ENCODE peak calls at places on chromosomes 16 and 17, in ten cellular contexts. One of them, this sample, is unnamed.

GRCh38 chr17:49971848-49972485 is 3.0 kb downstream of the DLX4 start:
- DNase-seq in BJ: no peak
- DNase-seq in naive thymus-derived CD4-positive, alpha-beta T cell: no peak
- DNase-seq in aorta: no peak
- DNase-seq in mucosa of descending colon: no peak
- DNase-seq in Peyer's patch: no peak
- DNase-seq in psoas muscle: no peak
- DNase-seq in Caco-2: no peak
- DNase-seq in fibroblast of the aortic adventitia: no peak
- DNase-seq in stomach: no peak
- DNase-seq in this sample: no peak

GRCh38 chr17:40778466-40778865 is 3.9 kb downstream of the KRT27 start:
- DNase-seq in Peyer's patch: no peak
- DNase-seq in mucosa of descending colon: no peak
- DNase-seq in Caco-2: no peak
- DNase-seq in aorta: no peak
- DNase-seq in psoas muscle: no peak
- DNase-seq in stomach: no peak
- DNase-seq in naive thymus-derived CD4-positive, alpha-beta T cell: no peak
- DNase-seq in BJ: no peak
- DNase-seq in fibroblast of the aortic adventitia: no peak
- DNase-seq in this sample: no peak

GRCh38 chr17:82655038-82655479 is 6.8 kb upstream of the WDR45B start:
- DNase-seq in naive thymus-derived CD4-positive, alpha-beta T cell: no peak
- DNase-seq in aorta: no peak
- DNase-seq in mucosa of descending colon: peak
- DNase-seq in stomach: peak
- DNase-seq in Peyer's patch: no peak
- DNase-seq in fibroblast of the aortic adventitia: no peak
- DNase-seq in Caco-2: no peak
- DNase-seq in psoas muscle: no peak
- DNase-seq in BJ: no peak
- DNase-seq in this sample: no peak

GRCh38 chr16:80418772-80419355 is 121.9 kb upstream of the DYNLRB2 start:
- DNase-seq in fibroblast of the aortic adventitia: no peak
- DNase-seq in Caco-2: no peak
- DNase-seq in aorta: no peak
- DNase-seq in psoas muscle: no peak
- DNase-seq in naive thymus-derived CD4-positive, alpha-beta T cell: no peak
- DNase-seq in BJ: no peak
- DNase-seq in Peyer's patch: no peak
- DNase-seq in mucosa of descending colon: no peak
- DNase-seq in stomach: no peak
- DNase-seq in this sample: no peak

GRCh38 chr16:57316390-57317017 is 32.0 kb upstream of the PLLP start:
- DNase-seq in stomach: no peak
- DNase-seq in Peyer's patch: peak
- DNase-seq in fibroblast of the aortic adventitia: peak
- DNase-seq in psoas muscle: peak
- DNase-seq in Caco-2: no peak
- DNase-seq in BJ: peak
- DNase-seq in mucosa of descending colon: no peak
- DNase-seq in naive thymus-derived CD4-positive, alpha-beta T cell: no peak
- DNase-seq in aorta: peak
- DNase-seq in this sample: peak

GRCh38 chr16:397135-397661 is at the start of gene NME4:
- DNase-seq in BJ: no peak
- DNase-seq in Peyer's patch: no peak
- DNase-seq in stomach: no peak
- DNase-seq in fibroblast of the aortic adventitia: no peak
- DNase-seq in aorta: no peak
- DNase-seq in Caco-2: no peak
- DNase-seq in mucosa of descending colon: no peak
- DNase-seq in psoas muscle: no peak
- DNase-seq in naive thymus-derived CD4-positive, alpha-beta T cell: no peak
- DNase-seq in this sample: no peak

GRCh38 chr16:17224859-17225258 is 245.9 kb downstream of the XYLT1 start:
- DNase-seq in aorta: peak
- DNase-seq in BJ: peak
- DNase-seq in Peyer's patch: peak
- DNase-seq in stomach: peak
- DNase-seq in Caco-2: no peak
- DNase-seq in mucosa of descending colon: no peak
- DNase-seq in naive thymus-derived CD4-positive, alpha-beta T cell: no peak
- DNase-seq in psoas muscle: peak
- DNase-seq in fibroblast of the aortic adventitia: peak
- DNase-seq in this sample: no peak

GRCh38 chr17:18877104-18877503 is 19.2 kb downstream of the PRPSAP2 start:
- DNase-seq in naive thymus-derived CD4-positive, alpha-beta T cell: no peak
- DNase-seq in psoas muscle: no peak
- DNase-seq in stomach: no peak
- DNase-seq in mucosa of descending colon: no peak
- DNase-seq in aorta: no peak
- DNase-seq in Caco-2: no peak
- DNase-seq in BJ: no peak
- DNase-seq in fibroblast of the aortic adventitia: peak
- DNase-seq in Peyer's patch: peak
- DNase-seq in this sample: no peak

GRCh38 chr17:80746262-80746935 is 201.8 kb downstream of the RPTOR start:
- DNase-seq in naive thymus-derived CD4-positive, alpha-beta T cell: no peak
- DNase-seq in Caco-2: no peak
- DNase-seq in psoas muscle: no peak
- DNase-seq in mucosa of descending colon: no peak
- DNase-seq in Peyer's patch: no peak
- DNase-seq in stomach: no peak
- DNase-seq in aorta: no peak
- DNase-seq in fibroblast of the aortic adventitia: no peak
- DNase-seq in BJ: no peak
- DNase-seq in this sample: no peak

GRCh38 chr17:39219647-39220154 is 6.0 kb downstream of the STAC2 start:
- DNase-seq in naive thymus-derived CD4-positive, alpha-beta T cell: no peak
- DNase-seq in fibroblast of the aortic adventitia: no peak
- DNase-seq in Peyer's patch: no peak
- DNase-seq in aorta: peak
- DNase-seq in stomach: no peak
- DNase-seq in psoas muscle: no peak
- DNase-seq in Caco-2: no peak
- DNase-seq in mucosa of descending colon: peak
- DNase-seq in BJ: no peak
- DNase-seq in this sample: no peak

GRCh38 chr16:22813223-22813945 is 578 bp upstream of the HS3ST2 start:
- DNase-seq in mucosa of descending colon: peak
- DNase-seq in stomach: peak
- DNase-seq in fibroblast of the aortic adventitia: peak
- DNase-seq in naive thymus-derived CD4-positive, alpha-beta T cell: no peak
- DNase-seq in psoas muscle: peak
- DNase-seq in Caco-2: no peak
- DNase-seq in aorta: peak
- DNase-seq in BJ: no peak
- DNase-seq in Peyer's patch: peak
- DNase-seq in this sample: no peak

GRCh38 chr17:45313927-45314760 is 2.7 kb downstream of the MAP3K14 start:
- DNase-seq in BJ: no peak
- DNase-seq in Peyer's patch: no peak
- DNase-seq in stomach: no peak
- DNase-seq in fibroblast of the aortic adventitia: no peak
- DNase-seq in mucosa of descending colon: no peak
- DNase-seq in psoas muscle: no peak
- DNase-seq in aorta: no peak
- DNase-seq in naive thymus-derived CD4-positive, alpha-beta T cell: no peak
- DNase-seq in Caco-2: no peak
- DNase-seq in this sample: no peak
- H3K4me3 ChIP-seq in BJ: peak
- H3K4me3 ChIP-seq in Peyer's patch: peak
- H3K4me3 ChIP-seq in stomach: peak
- H3K4me3 ChIP-seq in fibroblast of the aortic adventitia: peak
- H3K4me3 ChIP-seq in mucosa of descending colon: no peak
- H3K4me3 ChIP-seq in psoas muscle: peak
- H3K4me3 ChIP-seq in aorta: no peak
- H3K4me3 ChIP-seq in naive thymus-derived CD4-positive, alpha-beta T cell: peak
- H3K4me3 ChIP-seq in Caco-2: no peak
- H3K4me3 ChIP-seq in this sample: peak

GRCh38 chr16:75461575-75461974 is 2.9 kb downstream of the TMEM170A start:
- DNase-seq in psoas muscle: no peak
- DNase-seq in Peyer's patch: peak
- DNase-seq in mucosa of descending colon: no peak
- DNase-seq in BJ: no peak
- DNase-seq in fibroblast of the aortic adventitia: no peak
- DNase-seq in aorta: no peak
- DNase-seq in stomach: no peak
- DNase-seq in naive thymus-derived CD4-positive, alpha-beta T cell: no peak
- DNase-seq in Caco-2: no peak
- DNase-seq in this sample: no peak

GRCh38 chr16:75464130-75464918 is at the start of gene TMEM170A:
- DNase-seq in stomach: peak
- DNase-seq in fibroblast of the aortic adventitia: peak
- DNase-seq in Caco-2: peak
- DNase-seq in naive thymus-derived CD4-positive, alpha-beta T cell: peak
- DNase-seq in psoas muscle: peak
- DNase-seq in Peyer's patch: peak
- DNase-seq in BJ: peak
- DNase-seq in aorta: peak
- DNase-seq in mucosa of descending colon: peak
- DNase-seq in this sample: peak

GRCh38 chr16:75459691-75460090 is 4.8 kb downstream of the TMEM170A start:
- DNase-seq in Peyer's patch: peak
- DNase-seq in psoas muscle: no peak
- DNase-seq in naive thymus-derived CD4-positive, alpha-beta T cell: no peak
- DNase-seq in BJ: no peak
- DNase-seq in fibroblast of the aortic adventitia: no peak
- DNase-seq in mucosa of descending colon: no peak
- DNase-seq in stomach: no peak
- DNase-seq in aorta: no peak
- DNase-seq in Caco-2: no peak
- DNase-seq in this sample: no peak

GRCh38 chr16:75460441-75460840 is 4.0 kb downstream of the TMEM170A start:
- DNase-seq in fibroblast of the aortic adventitia: no peak
- DNase-seq in Peyer's patch: no peak
- DNase-seq in mucosa of descending colon: no peak
- DNase-seq in naive thymus-derived CD4-positive, alpha-beta T cell: no peak
- DNase-seq in aorta: no peak
- DNase-seq in psoas muscle: no peak
- DNase-seq in Caco-2: no peak
- DNase-seq in stomach: no peak
- DNase-seq in BJ: no peak
- DNase-seq in this sample: no peak

DNA sequence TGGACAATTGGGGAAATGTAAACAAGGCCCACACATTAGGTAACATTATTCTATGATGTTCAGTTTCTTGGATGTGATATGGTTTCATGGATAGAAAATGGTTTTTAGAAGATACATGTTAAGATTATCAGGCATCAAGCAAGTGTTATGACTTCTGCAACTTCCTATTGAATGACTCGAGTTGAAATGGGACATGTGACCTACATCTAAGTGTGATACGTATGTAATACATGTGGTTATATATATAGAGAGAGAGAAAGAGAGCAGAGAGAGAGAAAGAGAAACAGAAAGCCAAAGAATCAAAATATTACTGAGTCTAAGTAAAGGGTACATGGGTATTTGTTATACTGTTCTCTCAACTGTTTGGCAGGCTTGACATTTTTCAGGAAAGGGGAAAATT is 1.7 kb downstream of the TMEM170A start:
- DNase-seq in psoas muscle: no peak
- DNase-seq in mucosa of descending colon: no peak
- DNase-seq in Peyer's patch: no peak
- DNase-seq in Caco-2: no peak
- DNase-seq in stomach: no peak
- DNase-seq in aorta: no peak
- DNase-seq in naive thymus-derived CD4-positive, alpha-beta T cell: no peak
- DNase-seq in BJ: no peak
- DNase-seq in fibroblast of the aortic adventitia: no peak
- DNase-seq in this sample: no peak
- H3K4me3 ChIP-seq in psoas muscle: peak
- H3K4me3 ChIP-seq in mucosa of descending colon: no peak
- H3K4me3 ChIP-seq in Peyer's patch: no peak
- H3K4me3 ChIP-seq in Caco-2: peak
- H3K4me3 ChIP-seq in stomach: no peak
- H3K4me3 ChIP-seq in aorta: no peak
- H3K4me3 ChIP-seq in naive thymus-derived CD4-positive, alpha-beta T cell: peak
- H3K4me3 ChIP-seq in BJ: peak
- H3K4me3 ChIP-seq in fibroblast of the aortic adventitia: peak
- H3K4me3 ChIP-seq in this sample: peak

GRCh38 chr16:2483939-2484897 is 9.3 kb downstream of the TBC1D24 start:
- DNase-seq in mucosa of descending colon: no peak
- DNase-seq in naive thymus-derived CD4-positive, alpha-beta T cell: no peak
- DNase-seq in fibroblast of the aortic adventitia: no peak
- DNase-seq in BJ: no peak
- DNase-seq in psoas muscle: no peak
- DNase-seq in stomach: no peak
- DNase-seq in Caco-2: no peak
- DNase-seq in aorta: no peak
- DNase-seq in Peyer's patch: no peak
- DNase-seq in this sample: no peak

GRCh38 chr16:2481676-2482075 is 6.7 kb downstream of the TBC1D24 start:
- DNase-seq in naive thymus-derived CD4-positive, alpha-beta T cell: no peak
- DNase-seq in Peyer's patch: no peak
- DNase-seq in psoas muscle: no peak
- DNase-seq in aorta: no peak
- DNase-seq in BJ: no peak
- DNase-seq in Caco-2: no peak
- DNase-seq in stomach: no peak
- DNase-seq in fibroblast of the aortic adventitia: no peak
- DNase-seq in mucosa of descending colon: no peak
- DNase-seq in this sample: no peak

GRCh38 chr16:2480948-2481347 is 6.0 kb downstream of the TBC1D24 start:
- DNase-seq in mucosa of descending colon: peak
- DNase-seq in BJ: no peak
- DNase-seq in stomach: peak
- DNase-seq in psoas muscle: no peak
- DNase-seq in Peyer's patch: peak
- DNase-seq in aorta: no peak
- DNase-seq in naive thymus-derived CD4-positive, alpha-beta T cell: no peak
- DNase-seq in Caco-2: no peak
- DNase-seq in fibroblast of the aortic adventitia: no peak
- DNase-seq in this sample: no peak

GRCh38 chr16:2483160-2483559 is 8.2 kb downstream of the TBC1D24 start:
- DNase-seq in Caco-2: no peak
- DNase-seq in stomach: no peak
- DNase-seq in fibroblast of the aortic adventitia: peak
- DNase-seq in mucosa of descending colon: no peak
- DNase-seq in psoas muscle: no peak
- DNase-seq in Peyer's patch: no peak
- DNase-seq in naive thymus-derived CD4-positive, alpha-beta T cell: no peak
- DNase-seq in aorta: peak
- DNase-seq in BJ: no peak
- DNase-seq in this sample: no peak

GRCh38 chr16:2482181-2483107 is 7.5 kb downstream of the TBC1D24 start:
- DNase-seq in Peyer's patch: no peak
- DNase-seq in naive thymus-derived CD4-positive, alpha-beta T cell: no peak
- DNase-seq in aorta: peak
- DNase-seq in Caco-2: no peak
- DNase-seq in BJ: no peak
- DNase-seq in fibroblast of the aortic adventitia: peak
- DNase-seq in mucosa of descending colon: no peak
- DNase-seq in psoas muscle: peak
- DNase-seq in stomach: no peak
- DNase-seq in this sample: no peak
- H3K4me3 ChIP-seq in Peyer's patch: no peak
- H3K4me3 ChIP-seq in naive thymus-derived CD4-positive, alpha-beta T cell: no peak
- H3K4me3 ChIP-seq in aorta: no peak
- H3K4me3 ChIP-seq in Caco-2: no peak
- H3K4me3 ChIP-seq in BJ: peak
- H3K4me3 ChIP-seq in fibroblast of the aortic adventitia: peak
- H3K4me3 ChIP-seq in mucosa of descending colon: no peak
- H3K4me3 ChIP-seq in psoas muscle: peak
- H3K4me3 ChIP-seq in stomach: peak
- H3K4me3 ChIP-seq in this sample: no peak

GRCh38 chr17:78718575-78719209 is 63.4 kb downstream of the CYTH1 start:
- DNase-seq in mucosa of descending colon: no peak
- DNase-seq in aorta: no peak
- DNase-seq in fibroblast of the aortic adventitia: no peak
- DNase-seq in stomach: no peak
- DNase-seq in BJ: no peak
- DNase-seq in naive thymus-derived CD4-positive, alpha-beta T cell: no peak
- DNase-seq in Caco-2: no peak
- DNase-seq in psoas muscle: no peak
- DNase-seq in Peyer's patch: no peak
- DNase-seq in this sample: no peak
- H3K4me3 ChIP-seq in mucosa of descending colon: no peak
- H3K4me3 ChIP-seq in aorta: no peak
- H3K4me3 ChIP-seq in fibroblast of the aortic adventitia: no peak
- H3K4me3 ChIP-seq in stomach: no peak
- H3K4me3 ChIP-seq in BJ: no peak
- H3K4me3 ChIP-seq in naive thymus-derived CD4-positive, alpha-beta T cell: peak
- H3K4me3 ChIP-seq in Caco-2: no peak
- H3K4me3 ChIP-seq in psoas muscle: no peak
- H3K4me3 ChIP-seq in Peyer's patch: no peak
- H3K4me3 ChIP-seq in this sample: no peak

This sample was measured in epithelial cell of proximal tubule.